ENCODE peak calls at places on chromosomes 12 and 14, in eight cellular contexts. One of them, this sample, is unnamed.

GRCh38 chr12:1836854-1837411 is 16.6 kb downstream of the LRTM2 start:
- DNase-seq in progenitor cell of endocrine pancreas: no peak
- DNase-seq in cardiac muscle cell: no peak
- DNase-seq in DMS 273 treated with DMSO at 0.1 percent for 48 hours: peak; percentile 36
- DNase-seq in CD8-positive, alpha-beta memory T cell: no peak
- DNase-seq in mesendoderm: no peak
- DNase-seq in lung microvascular endothelial cell: no peak
- DNase-seq in psoas muscle: peak; percentile 4
- DNase-seq in this sample: no peak

GRCh38 chr12:132083731-132084641 is 60.1 kb downstream of the DDX51 start:
- DNase-seq in cardiac muscle cell: peak; percentile 91
- DNase-seq in lung microvascular endothelial cell: peak; percentile 94
- DNase-seq in progenitor cell of endocrine pancreas: peak; percentile 89
- DNase-seq in psoas muscle: peak; percentile 92
- DNase-seq in mesendoderm: peak; percentile 98
- DNase-seq in CD8-positive, alpha-beta memory T cell: peak; percentile 91
- DNase-seq in DMS 273 treated with DMSO at 0.1 percent for 48 hours: peak; percentile 75
- DNase-seq in this sample: peak; percentile 79

GRCh38 chr12:34625116-34625515 is 602.8 kb downstream of the ALG10 start:
- DNase-seq in DMS 273 treated with DMSO at 0.1 percent for 48 hours: no peak
- DNase-seq in lung microvascular endothelial cell: no peak
- DNase-seq in CD8-positive, alpha-beta memory T cell: no peak
- DNase-seq in progenitor cell of endocrine pancreas: no peak
- DNase-seq in psoas muscle: no peak
- DNase-seq in cardiac muscle cell: no peak
- DNase-seq in mesendoderm: peak; percentile 28
- DNase-seq in this sample: no peak

GRCh38 chr14:77409131-77409533 is 14.2 kb downstream of the NOXRED1 start:
- DNase-seq in DMS 273 treated with DMSO at 0.1 percent for 48 hours: peak; percentile 16
- DNase-seq in cardiac muscle cell: peak; percentile 65
- DNase-seq in lung microvascular endothelial cell: peak; percentile 31
- DNase-seq in CD8-positive, alpha-beta memory T cell: no peak
- DNase-seq in psoas muscle: no peak
- DNase-seq in mesendoderm: peak; percentile 71
- DNase-seq in progenitor cell of endocrine pancreas: no peak
- DNase-seq in this sample: no peak

GRCh38 chr14:24270537-24271133 is 762 bp downstream of the RABGGTA start:
- DNase-seq in progenitor cell of endocrine pancreas: no peak
- DNase-seq in lung microvascular endothelial cell: no peak
- DNase-seq in cardiac muscle cell: no peak
- DNase-seq in mesendoderm: no peak
- DNase-seq in DMS 273 treated with DMSO at 0.1 percent for 48 hours: no peak
- DNase-seq in psoas muscle: no peak
- DNase-seq in CD8-positive, alpha-beta memory T cell: no peak
- DNase-seq in this sample: no peak

GRCh38 chr14:49508124-49508523 is 78.1 kb downstream of the RPS29 start:
- DNase-seq in DMS 273 treated with DMSO at 0.1 percent for 48 hours: no peak
- DNase-seq in lung microvascular endothelial cell: no peak
- DNase-seq in mesendoderm: no peak
- DNase-seq in CD8-positive, alpha-beta memory T cell: no peak
- DNase-seq in psoas muscle: no peak
- DNase-seq in cardiac muscle cell: no peak
- DNase-seq in progenitor cell of endocrine pancreas: no peak
- DNase-seq in this sample: no peak

GRCh38 chr12:70214972-70215617 is 28.1 kb upstream of the CNOT2 start:
- DNase-seq in mesendoderm: no peak
- DNase-seq in lung microvascular endothelial cell: no peak
- DNase-seq in psoas muscle: no peak
- DNase-seq in DMS 273 treated with DMSO at 0.1 percent for 48 hours: no peak
- DNase-seq in cardiac muscle cell: no peak
- DNase-seq in progenitor cell of endocrine pancreas: no peak
- DNase-seq in CD8-positive, alpha-beta memory T cell: no peak
- DNase-seq in this sample: no peak

GRCh38 chr12:1864456-1864855 is 44.1 kb downstream of the LRTM2 start:
- DNase-seq in psoas muscle: no peak
- DNase-seq in CD8-positive, alpha-beta memory T cell: no peak
- DNase-seq in mesendoderm: no peak
- DNase-seq in DMS 273 treated with DMSO at 0.1 percent for 48 hours: no peak
- DNase-seq in cardiac muscle cell: no peak
- DNase-seq in lung microvascular endothelial cell: no peak
- DNase-seq in progenitor cell of endocrine pancreas: no peak
- DNase-seq in this sample: no peak

GRCh38 chr12:116265361-116266128 is 11.9 kb downstream of the MED13L start:
- DNase-seq in mesendoderm: no peak
- DNase-seq in cardiac muscle cell: no peak
- DNase-seq in psoas muscle: no peak
- DNase-seq in lung microvascular endothelial cell: no peak
- DNase-seq in progenitor cell of endocrine pancreas: no peak
- DNase-seq in DMS 273 treated with DMSO at 0.1 percent for 48 hours: no peak
- DNase-seq in CD8-positive, alpha-beta memory T cell: no peak
- DNase-seq in this sample: no peak

GRCh38 chr12:111166779-111167540 is 201.9 kb downstream of the PHETA1 start:
- DNase-seq in lung microvascular endothelial cell: no peak
- DNase-seq in CD8-positive, alpha-beta memory T cell: no peak
- DNase-seq in cardiac muscle cell: peak; percentile 52
- DNase-seq in progenitor cell of endocrine pancreas: no peak
- DNase-seq in DMS 273 treated with DMSO at 0.1 percent for 48 hours: peak; percentile 30
- DNase-seq in psoas muscle: peak; percentile 30
- DNase-seq in mesendoderm: no peak
- DNase-seq in this sample: no peak

GRCh38 chr12:103654816-103655215 is 67.7 kb downstream of the STAB2 start:
- DNase-seq in progenitor cell of endocrine pancreas: no peak
- DNase-seq in DMS 273 treated with DMSO at 0.1 percent for 48 hours: no peak
- DNase-seq in mesendoderm: no peak
- DNase-seq in psoas muscle: no peak
- DNase-seq in cardiac muscle cell: no peak
- DNase-seq in CD8-positive, alpha-beta memory T cell: no peak
- DNase-seq in lung microvascular endothelial cell: no peak
- DNase-seq in this sample: no peak

This sample was measured in fibroblast of the conjunctiva.